ENCODE peak calls at places on chromosomes 7 and 10, in eight cellular contexts. I, H, E, S, A, L, X and C are unnamed samples.
A peak's percentile ranks its signal among the peaks of the same experiment; 100 is the strongest.

GRCh38 chr10:13712799-13713581 is 126.2 kb downstream of the PRPF18 start:
- DNase-seq in E (peak; percentile 83), H (peak; percentile 82), I (peak; percentile 80), A (peak; percentile 98), X (peak; percentile 53), L (peak; percentile 88), S (peak; percentile 49), C (no peak)

GRCh38 chr10:6310977-6311376 is 108.2 kb downstream of the PFKFB3 start:
- DNase-seq in X (no peak), A (no peak), E (peak; percentile 28), L (no peak), S (no peak), H (no peak), I (no peak), C (no peak)

GRCh38 chr7:27146491-27147210 is 923 bp downstream of the HOXA6 start:
- DNase-seq in I (no peak), X (peak; percentile 20), H (peak; percentile 19), E (no peak), A (no peak), L (no peak), S (no peak), C (no peak)

GRCh38 chr10:131943021-131943814 is 38.5 kb downstream of the BNIP3 start:
- DNase-seq in L (no peak), H (peak; percentile 64), X (no peak), S (peak; percentile 29), A (no peak), E (peak; percentile 42), I (no peak), C (no peak)

GRCh38 chr10:127556911-127557310 is 7.8 kb downstream of the NPS start:
- DNase-seq in X (peak; percentile 8), S (no peak), A (peak; percentile 10), E (no peak), H (no peak), I (peak; percentile 41), L (no peak), C (no peak)

GRCh38 chr7:30327813-30328212 is 43.4 kb downstream of the ZNRF2 start:
- DNase-seq in L (no peak), X (no peak), S (no peak), H (no peak), E (no peak), A (peak; percentile 24), I (no peak), C (no peak)

GRCh38 chr10:126908729-126909526 is 3.7 kb downstream of the DOCK1 start:
- DNase-seq in X (no peak), I (no peak), L (no peak), H (no peak), E (no peak), S (no peak), A (no peak), C (no peak)

GRCh38 chr7:36109013-36109627 is 43.9 kb upstream of the EEPD1 start:
- DNase-seq in L (no peak), X (no peak), I (no peak), S (peak; percentile 81), H (no peak), E (no peak), A (no peak), C (peak; percentile 75)

GRCh38 chr7:73851410-73852338 is 9.3 kb upstream of the TMEM270 start:
- DNase-seq in H (peak; percentile 48), S (no peak), I (peak; percentile 91), X (no peak), L (no peak), A (peak; percentile 93), E (peak; percentile 62), C (no peak)

GRCh38 chr7:35463176-35463575 is 209.3 kb upstream of the TBX20 start:
- DNase-seq in H (no peak), A (no peak), L (no peak), E (no peak), I (no peak), S (no peak), X (no peak), C (no peak)

GRCh38 chr7:100384623-100385372 is 11.5 kb downstream of the PILRA start:
- DNase-seq in L (no peak), I (no peak), E (no peak), X (no peak), H (no peak), A (no peak), S (no peak), C (no peak)

GRCh38 chr7:144834516-144835165 is 1.2 kb downstream of the TPK1 start:
- DNase-seq in X (peak; percentile 40), I (no peak), S (no peak), A (peak; percentile 25), L (no peak), H (peak; percentile 47), E (peak; percentile 52), C (no peak)

GRCh38 chr10:100101526-100102076 is 19.9 kb upstream of the CPN1 start:
- DNase-seq in I (peak; percentile 20), H (no peak), X (peak; percentile 15), E (no peak), A (no peak), S (no peak), L (no peak), C (no peak)

GRCh38 chr10:38159007-38159406 is 64.9 kb downstream of the ZNF37A start:
- DNase-seq in H (no peak), L (no peak), X (no peak), E (no peak), A (no peak), I (no peak), S (no peak), C (no peak)

GRCh38 chr10:58072634-58073033 is 195.1 kb downstream of the IPMK start:
- DNase-seq in L (no peak), X (no peak), A (no peak), S (no peak), I (no peak), H (no peak), E (no peak), C (no peak)

GRCh38 chr7:84982199-84982598 is 204.7 kb downstream of the SEMA3D start:
- DNase-seq in E (no peak), I (no peak), H (no peak), A (no peak), X (no peak), L (no peak), S (no peak), C (no peak)

GRCh38 chr10:8453587-8453986 is 399.1 kb downstream of the GATA3 start:
- DNase-seq in X (no peak), A (no peak), I (no peak), E (no peak), H (no peak), L (peak; percentile 25), S (no peak), C (no peak)

GRCh38 chr10:86401588-86402282 is 35.1 kb upstream of the GRID1 start:
- DNase-seq in A (no peak), L (peak; percentile 23), X (peak; percentile 26), I (no peak), S (no peak), E (peak; percentile 42), H (no peak), C (peak; percentile 82)

GRCh38 chr7:40500209-40500608 is 365.4 kb downstream of the SUGCT start:
- DNase-seq in H (no peak), S (no peak), L (no peak), A (no peak), I (no peak), E (no peak), X (no peak), C (no peak)

GRCh38 chr10:100697070-100697469 is 48.3 kb upstream of the PAX2 start:
- DNase-seq in H (peak; percentile 88), X (peak; percentile 10), A (peak; percentile 80), L (peak; percentile 34), S (peak; percentile 60), E (peak; percentile 63), I (peak; percentile 46), C (no peak)

GRCh38 chr7:116353614-116354013 is 143.3 kb downstream of the TES start:
- DNase-seq in S (peak; percentile 70), E (no peak), I (no peak), L (peak; percentile 22), X (peak; percentile 6), A (no peak), H (no peak), C (no peak)

GRCh38 chr10:125061557-125062243 is 98.7 kb downstream of the CTBP2 start:
- DNase-seq in X (no peak), I (no peak), A (no peak), H (no peak), L (no peak), S (no peak), E (no peak), C (no peak)

GRCh38 chr10:60604356-60604755 is 173.9 kb upstream of the CDK1 start:
- DNase-seq in E (no peak), I (no peak), X (no peak), A (peak; percentile 7), H (no peak), L (no peak), S (no peak), C (no peak)

GRCh38 chr7:49166441-49166840 is 242.1 kb downstream of the CDC14C start:
- DNase-seq in H (no peak), L (no peak), I (no peak), A (no peak), E (no peak), S (no peak), X (no peak), C (no peak)
- TF ChIP-seq CTCF in H (no peak), L (no peak), I (no peak), A (no peak), E (no peak), S (no peak), X (no peak), C (no peak)

GRCh38 chr7:77232467-77232866 is 32.8 kb upstream of the FGL2 start:
- DNase-seq in H (no peak), L (no peak), X (no peak), A (no peak), I (no peak), E (no peak), S (no peak), C (no peak)
- TF ChIP-seq CTCF in H (no peak), L (no peak), X (no peak), A (no peak), I (no peak), E (no peak), S (no peak), C (no peak)

DNA sequence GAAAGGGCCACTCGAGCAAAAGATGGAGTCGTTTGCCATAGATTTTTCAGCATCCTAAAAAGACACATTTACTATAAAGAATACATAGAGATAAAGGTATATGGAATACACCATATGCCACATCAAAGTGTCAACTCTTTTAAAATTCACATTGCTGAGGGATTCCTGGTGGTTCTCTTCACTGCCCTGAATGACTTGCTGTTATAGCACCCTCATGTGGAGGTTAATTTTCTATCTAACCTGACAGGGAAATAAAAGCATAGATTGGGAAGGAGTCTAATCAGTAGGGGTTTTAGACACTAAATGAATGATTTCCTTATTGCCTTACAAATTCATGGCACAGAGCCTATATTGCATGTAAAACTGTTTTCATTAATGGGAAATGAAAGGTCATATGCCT is 25.9 kb downstream of the DNAH11 start:
- DNase-seq in X (no peak), S (no peak), E (no peak), H (no peak), A (no peak), L (no peak), I (peak; percentile 27), C (no peak)
- TF ChIP-seq CTCF in X (no peak), S (no peak), E (peak; percentile 32), H (peak; percentile 16), A (peak; percentile 23), L (peak; percentile 11), I (no peak), C (peak; percentile 34)

GRCh38 chr7:157234271-157234670 is 95.5 kb downstream of the UBE3C start:
- DNase-seq in S (no peak), I (no peak), X (no peak), E (no peak), L (no peak), H (no peak), A (no peak), C (no peak)
- TF ChIP-seq CTCF in S (no peak), I (no peak), X (no peak), E (no peak), L (no peak), H (no peak), A (no peak), C (no peak)